ENCODE peak calls at places on chromosomes 1 and 21, in nine cellular contexts. X is iPS DF 6.9; T is NCI-H2081; O is effector memory CD8-positive, alpha-beta T cell; E is substantia nigra; H is Peyer's patch; W is lower lobe of right lung; Z is RCC 7860; K is posterior cingulate gyrus. Q is an unnamed sample.

GRCh38 chr1:40240390-40240789 is 7.3 kb upstream of the TMCO2 start:
- DNase-seq in O (no peak), X (no peak), Z (no peak), E (no peak), W (no peak), H (no peak), K (no peak), T (no peak), Q (no peak)

GRCh38 chr1:77378723-77379533 is 97.1 kb downstream of the AK5 start:
- DNase-seq in X (no peak), T (no peak), W (no peak), H (no peak), O (no peak), K (no peak), E (no peak), Z (peak), Q (no peak)

GRCh38 chr1:236861560-236862230 is 66.6 kb downstream of the MTR start:
- DNase-seq in T (no peak), X (no peak), W (no peak), E (no peak), Z (no peak), H (no peak), O (no peak), K (no peak), Q (no peak)

GRCh38 chr1:77732090-77732489 is 27.6 kb downstream of the USP33 start:
- DNase-seq in Z (no peak), E (no peak), W (no peak), X (no peak), T (no peak), K (no peak), H (no peak), O (no peak), Q (no peak)

GRCh38 chr1:53295746-53296722 is 31.8 kb downstream of the LRP8 start:
- DNase-seq in K (no peak), Z (no peak), T (no peak), X (no peak), O (no peak), H (no peak), E (no peak), W (peak), Q (no peak)

GRCh38 chr1:72938408-72938807 is 656.1 kb upstream of the NEGR1 start:
- DNase-seq in E (no peak), Z (no peak), H (no peak), T (no peak), O (no peak), W (no peak), X (no peak), K (no peak), Q (no peak)

GRCh38 chr1:9473032-9473792 is 66.1 kb upstream of the SLC25A33 start:
- DNase-seq in K (no peak), X (no peak), O (no peak), T (peak), Z (peak), H (peak), E (no peak), W (peak), Q (no peak)

GRCh38 chr1:14949836-14950674 is 203.5 kb upstream of the TMEM51 start:
- DNase-seq in X (no peak), Z (no peak), W (no peak), E (no peak), T (no peak), H (no peak), K (no peak), O (no peak), Q (no peak)

GRCh38 chr1:56081151-56081550 is 498.2 kb downstream of the PLPP3 start:
- DNase-seq in E (no peak), X (no peak), K (no peak), T (no peak), Z (no peak), O (no peak), W (peak), H (peak), Q (no peak)

GRCh38 chr1:233514946-233515391 is 98.9 kb upstream of the KCNK1 start:
- DNase-seq in E (no peak), K (no peak), X (no peak), T (no peak), H (no peak), W (no peak), Z (no peak), O (no peak), Q (no peak)

GRCh38 chr1:110874303-110875215 is 1.6 kb downstream of the CD53 start:
- DNase-seq in W (no peak), Z (no peak), O (no peak), H (no peak), T (no peak), E (no peak), X (no peak), K (no peak), Q (no peak)

GRCh38 chr1:36968730-36969129 is 65.6 kb downstream of the GRIK3 start:
- DNase-seq in T (peak), H (no peak), W (no peak), E (no peak), X (no peak), K (no peak), Z (no peak), O (no peak), Q (no peak)

GRCh38 chr1:199279872-199280649 is 641.2 kb downstream of the PTPRC start:
- DNase-seq in Z (no peak), K (no peak), H (no peak), W (no peak), O (no peak), E (no peak), X (no peak), T (no peak), Q (no peak)

GRCh38 chr1:78003882-78004718 is 639 bp upstream of the DNAJB4 start:
- DNase-seq in W (no peak), O (peak), X (no peak), H (peak), E (no peak), T (peak), K (no peak), Z (peak), Q (no peak)

GRCh38 chr1:43452789-43453441 is 816 bp downstream of the HYI start:
- DNase-seq in O (no peak), T (peak), K (no peak), Z (peak), X (no peak), H (no peak), W (no peak), E (no peak), Q (no peak)

GRCh38 chr1:231935856-231936255 is 309.3 kb downstream of the DISC1 start:
- DNase-seq in K (no peak), Z (no peak), T (no peak), E (no peak), W (no peak), O (no peak), H (no peak), X (no peak), Q (no peak)

GRCh38 chr1:82597620-82598019 is 796.9 kb downstream of the ADGRL2 start:
- DNase-seq in X (no peak), E (no peak), T (no peak), O (no peak), Z (no peak), H (no peak), W (no peak), K (no peak), Q (no peak)

GRCh38 chr1:43271186-43272118 is 1.7 kb downstream of the TMEM125 start:
- DNase-seq in W (no peak), E (no peak), X (no peak), T (no peak), O (no peak), H (peak), Z (no peak), K (no peak), Q (peak)

GRCh38 chr1:111570781-111571181 is 48.8 kb upstream of the RAP1A start:
- DNase-seq in E (no peak), H (peak), O (peak), X (peak), W (no peak), T (no peak), Z (no peak), K (no peak), Q (no peak)

GRCh38 chr1:87274851-87275250 is 53.8 kb upstream of the LMO4 start:
- DNase-seq in X (no peak), H (no peak), O (no peak), K (no peak), W (no peak), T (no peak), Z (no peak), E (no peak), Q (no peak)

GRCh38 chr1:78831731-78832360 is 174.7 kb downstream of the ADGRL4 start:
- DNase-seq in X (no peak), T (no peak), K (no peak), H (no peak), W (no peak), Z (peak), O (no peak), E (no peak), Q (no peak)

GRCh38 chr1:210938416-210938925 is 195.5 kb downstream of the KCNH1 start:
- DNase-seq in O (no peak), W (no peak), E (no peak), T (no peak), Z (peak), X (no peak), K (no peak), H (no peak), Q (no peak)

GRCh38 chr1:235105051-235106043 is 23.3 kb downstream of the TOMM20 start:
- DNase-seq in X (no peak), Z (no peak), O (no peak), T (no peak), W (no peak), H (peak), E (no peak), K (no peak), Q (no peak)

GRCh38 chr1:163372576-163372975 is 50.8 kb downstream of the NUF2 start:
- DNase-seq in O (no peak), W (no peak), T (no peak), Z (no peak), K (no peak), E (no peak), H (no peak), X (no peak), Q (no peak)

GRCh38 chr1:53552146-53552940 is 93.1 kb downstream of the DMRTB1 start:
- DNase-seq in K (no peak), Z (no peak), X (no peak), O (no peak), E (no peak), H (peak), W (peak), T (peak), Q (peak)

GRCh38 chr1:151990856-151991198 is 2.8 kb downstream of the S100A10 start:
- DNase-seq in X (no peak), Z (peak), O (no peak), T (no peak), W (no peak), H (peak), E (no peak), K (no peak), Q (peak)

GRCh38 chr21:16193758-16194606 is 464.2 kb downstream of the USP25 start:
- DNase-seq in X (no peak), K (peak), Z (peak), W (peak), H (peak), E (peak), T (no peak), O (no peak), Q (peak)

GRCh38 chr1:172322219-172323061 is 98.0 kb upstream of the C1orf105 start:
- DNase-seq in E (no peak), W (peak), K (no peak), O (no peak), T (no peak), Z (peak), X (no peak), H (no peak), Q (no peak)

GRCh38 chr1:246836169-246836568 is 95.6 kb downstream of the AHCTF1 start:
- DNase-seq in E (no peak), Z (no peak), X (no peak), K (no peak), T (no peak), O (no peak), H (no peak), W (no peak), Q (no peak)

GRCh38 chr21:17387030-17387617 is 125.7 kb upstream of the CXADR start:
- DNase-seq in O (peak), Z (peak), W (no peak), K (no peak), E (no peak), H (peak), X (peak), T (peak), Q (no peak)

GRCh38 chr1:230507671-230508407 is 81.7 kb upstream of the PGBD5 start:
- DNase-seq in W (peak), H (no peak), T (no peak), E (no peak), X (no peak), Z (peak), O (no peak), K (peak), Q (no peak)

GRCh38 chr1:229095325-229095724 is 175.6 kb upstream of the RAB4A start:
- DNase-seq in K (no peak), T (no peak), E (no peak), O (no peak), X (no peak), Z (no peak), H (no peak), W (no peak), Q (no peak)

GRCh38 chr1:94621392-94621791 is 79.8 kb upstream of the F3 start:
- DNase-seq in Z (peak), X (no peak), H (peak), T (no peak), W (no peak), O (no peak), K (no peak), E (no peak), Q (peak)

GRCh38 chr1:207808322-207808705 is 56.5 kb downstream of the CD46 start:
- DNase-seq in E (no peak), W (no peak), H (no peak), K (no peak), X (no peak), Z (no peak), O (no peak), T (no peak), Q (no peak)

GRCh38 chr1:115477071-115477470 is 139.0 kb upstream of the NGF start:
- DNase-seq in X (no peak), O (no peak), H (no peak), Z (no peak), E (no peak), K (no peak), T (no peak), W (no peak), Q (no peak)

Q was measured in right lobe of liver.